ENCODE peak calls at places on chromosome 1, in five cellular contexts. B is SK-N-SH, S is adrenal gland, G is Peyer's patch, H is upper lobe of right lung. E is an unnamed sample.
A peak's percentile ranks its signal among the peaks of the same experiment; 100 is the strongest.

GRCh38 chr1:47940321-47940720 is 56.9 kb downstream of the TRABD2B start:
- DNase-seq in B (no peak), S (no peak), G (no peak), H (no peak), E (no peak)

GRCh38 chr1:160124709-160125478 is 9.3 kb downstream of the ATP1A2 start:
- DNase-seq in B (no peak), S (peak; percentile 54), G (no peak), H (peak; percentile 35), E (no peak)

GRCh38 chr1:9655127-9655723 is 3.7 kb downstream of the PIK3CD start:
- DNase-seq in B (no peak), S (no peak), G (no peak), H (no peak), E (no peak)

GRCh38 chr1:31787786-31788137 is 23.6 kb upstream of the ADGRB2 start:
- DNase-seq in B (no peak), S (no peak), G (no peak), H (no peak), E (no peak)

GRCh38 chr1:231844986-231845502 is 218.5 kb downstream of the DISC1 start:
- DNase-seq in B (no peak), S (no peak), G (no peak), H (no peak), E (no peak)

GRCh38 chr1:77671836-77672235 is 10.6 kb downstream of the ZZZ3 start:
- DNase-seq in B (no peak), S (no peak), G (no peak), H (no peak), E (no peak)

GRCh38 chr1:18636762-18637552 is 6.3 kb downstream of the PAX7 start:
- DNase-seq in B (peak; percentile 52), S (no peak), G (no peak), H (no peak), E (no peak)

GRCh38 chr1:2311184-2312032 is 79.9 kb downstream of the MORN1 start:
- DNase-seq in B (no peak), S (no peak), G (peak; percentile 85), H (no peak), E (peak; percentile 75)

GRCh38 chr1:74396942-74397341 is 115.5 kb downstream of the LRRC53 start:
- DNase-seq in B (no peak), S (no peak), G (no peak), H (no peak), E (no peak)

GRCh38 chr1:192809286-192810252 is 730 bp downstream of the RGS2 start:
- DNase-seq in B (peak; percentile 37), S (no peak), G (peak; percentile 81), H (no peak), E (peak; percentile 59)

GRCh38 chr1:11797525-11798216 is 8.1 kb downstream of the MTHFR start:
- DNase-seq in B (no peak), S (no peak), G (no peak), H (peak; percentile 65), E (no peak)

GRCh38 chr1:241918879-241919278 is 38.7 kb upstream of the BECN2 start:
- DNase-seq in B (no peak), S (peak; percentile 37), G (no peak), H (no peak), E (no peak)

GRCh38 chr1:90149101-90149500 is 154.2 kb downstream of the ZNF326 start:
- DNase-seq in B (no peak), S (no peak), G (no peak), H (no peak), E (no peak)

GRCh38 chr1:114118351-114118990 is 35.2 kb downstream of the SYT6 start:
- DNase-seq in B (peak; percentile 25), S (no peak), G (no peak), H (no peak), E (no peak)

GRCh38 chr1:115056395-115056798 is 26.8 kb downstream of the TSHB start:
- DNase-seq in B (no peak), S (no peak), G (no peak), H (no peak), E (no peak)

GRCh38 chr1:19424651-19425570 is 60.4 kb downstream of the CAPZB start:
- DNase-seq in B (no peak), S (no peak), G (no peak), H (no peak), E (no peak)

GRCh38 chr1:177858222-177858894 is 111.5 kb downstream of the SEC16B start:
- DNase-seq in B (no peak), S (no peak), G (no peak), H (no peak), E (no peak)

GRCh38 chr1:194176212-194176611 is 989.8 kb upstream of the B3GALT2 start:
- DNase-seq in B (no peak), S (no peak), G (no peak), H (no peak), E (no peak)

GRCh38 chr1:211833174-211833820 is 2.7 kb upstream of the LPGAT1 start:
- DNase-seq in B (no peak), S (no peak), G (no peak), H (no peak), E (no peak)

GRCh38 chr1:107594541-107594940 is 370.4 kb downstream of the VAV3 start:
- DNase-seq in B (no peak), S (no peak), G (no peak), H (no peak), E (no peak)

GRCh38 chr1:112449630-112449983 is 53.6 kb downstream of the CTTNBP2NL start:
- DNase-seq in B (no peak), S (no peak), G (no peak), H (no peak), E (no peak)

GRCh38 chr1:236875975-236876374 is 80.9 kb downstream of the MTR start:
- DNase-seq in B (no peak), S (no peak), G (no peak), H (no peak), E (no peak)

GRCh38 chr1:71770121-71770520 is 512.2 kb downstream of the NEGR1 start:
- DNase-seq in B (no peak), S (no peak), G (no peak), H (no peak), E (no peak)

GRCh38 chr1:209831615-209832014 is 3.8 kb downstream of the UTP25 start:
- DNase-seq in B (no peak), S (no peak), G (no peak), H (no peak), E (no peak)

GRCh38 chr1:51303315-51303714 is 27.0 kb downstream of the TTC39A start:
- DNase-seq in B (no peak), S (no peak), G (no peak), H (peak; percentile 62), E (no peak)

GRCh38 chr1:211738709-211739301 is 63.4 kb upstream of the NEK2 start:
- DNase-seq in B (no peak), S (no peak), G (no peak), H (no peak), E (no peak)

GRCh38 chr1:221708076-221708571 is 33.8 kb downstream of the DUSP10 start:
- DNase-seq in B (peak; percentile 57), S (no peak), G (peak; percentile 60), H (no peak), E (no peak)

GRCh38 chr1:232423591-232423990 is 206.3 kb downstream of the SIPA1L2 start:
- DNase-seq in B (no peak), S (no peak), G (no peak), H (no peak), E (no peak)

GRCh38 chr1:226722240-226722900 is 16.7 kb downstream of the ITPKB start:
- DNase-seq in B (no peak), S (no peak), G (peak; percentile 38), H (no peak), E (no peak)

GRCh38 chr1:234967121-234967520 is 161.5 kb downstream of the TOMM20 start:
- DNase-seq in B (no peak), S (no peak), G (peak; percentile 44), H (no peak), E (no peak)

GRCh38 chr1:235917267-235917811 is 50.6 kb upstream of the LYST start:
- DNase-seq in B (peak; percentile 66), S (peak; percentile 61), G (peak; percentile 76), H (peak; percentile 77), E (peak; percentile 74)

GRCh38 chr1:200731654-200732332 is 6.9 kb upstream of the CAMSAP2 start:
- DNase-seq in B (no peak), S (no peak), G (no peak), H (no peak), E (no peak)

DNA sequence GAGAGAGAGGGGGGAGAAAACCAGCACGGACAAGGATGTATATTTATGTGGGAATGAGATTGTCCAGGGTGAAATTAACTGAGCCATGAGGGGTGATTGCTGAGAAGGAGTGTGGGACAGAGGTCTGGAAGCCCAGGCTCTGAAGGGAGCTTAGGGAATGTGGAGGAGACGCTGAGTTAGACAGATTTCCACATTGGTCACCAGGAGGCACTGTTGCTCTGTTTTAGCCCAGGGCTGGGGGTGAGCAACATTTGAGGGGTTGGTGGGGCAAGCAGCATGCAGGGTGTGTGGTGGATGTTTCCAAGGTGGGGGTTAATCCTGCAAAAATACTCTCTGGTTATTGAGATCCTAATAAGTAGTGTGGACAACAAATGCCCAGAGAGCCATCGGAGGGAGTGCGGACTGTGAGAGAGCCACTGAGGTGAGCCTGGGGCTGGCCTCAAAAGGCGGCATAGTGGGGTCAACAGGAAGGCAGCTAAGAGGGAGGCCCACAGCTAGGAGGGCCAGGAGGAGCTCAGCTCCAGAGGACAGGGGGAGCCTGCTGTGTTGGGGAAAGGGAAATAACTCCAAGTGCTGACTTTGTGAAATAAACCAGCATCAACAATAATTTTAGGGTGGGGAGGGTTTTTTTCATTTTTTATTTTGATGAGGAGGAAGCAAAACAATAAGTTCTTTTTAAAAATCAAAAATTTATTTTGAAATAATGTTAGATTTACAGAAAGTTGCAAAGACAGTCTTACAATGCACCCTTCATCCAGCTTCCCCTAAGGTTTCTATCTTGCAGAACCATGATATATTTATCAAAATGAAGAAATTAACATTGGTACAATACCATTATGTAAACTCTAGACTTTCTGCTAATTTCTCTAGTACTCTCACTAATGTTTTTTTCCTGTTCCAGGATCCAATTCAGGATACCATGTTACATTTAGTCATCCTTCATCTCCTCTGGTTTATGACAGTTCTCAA is 82.8 kb upstream of the CD34 start:
- DNase-seq in B (peak; percentile 42), S (peak; percentile 4), G (no peak), H (no peak), E (no peak)
- TF ChIP-seq CTCF in B (peak; percentile 55), S (peak; percentile 15), G (no peak), H (peak; percentile 29), E (peak; percentile 19)

GRCh38 chr1:54310439-54311328 is 95.5 kb downstream of the SSBP3 start:
- DNase-seq in B (peak; percentile 65), S (peak; percentile 58), G (peak; percentile 67), H (no peak), E (peak; percentile 62)
- H3K27ac ChIP-seq in B (no peak overlapping the region), S (no peak overlapping the region), G (no peak overlapping the region), H (no peak overlapping the region), E (peak overlapping the region; percentile 6)

DNA sequence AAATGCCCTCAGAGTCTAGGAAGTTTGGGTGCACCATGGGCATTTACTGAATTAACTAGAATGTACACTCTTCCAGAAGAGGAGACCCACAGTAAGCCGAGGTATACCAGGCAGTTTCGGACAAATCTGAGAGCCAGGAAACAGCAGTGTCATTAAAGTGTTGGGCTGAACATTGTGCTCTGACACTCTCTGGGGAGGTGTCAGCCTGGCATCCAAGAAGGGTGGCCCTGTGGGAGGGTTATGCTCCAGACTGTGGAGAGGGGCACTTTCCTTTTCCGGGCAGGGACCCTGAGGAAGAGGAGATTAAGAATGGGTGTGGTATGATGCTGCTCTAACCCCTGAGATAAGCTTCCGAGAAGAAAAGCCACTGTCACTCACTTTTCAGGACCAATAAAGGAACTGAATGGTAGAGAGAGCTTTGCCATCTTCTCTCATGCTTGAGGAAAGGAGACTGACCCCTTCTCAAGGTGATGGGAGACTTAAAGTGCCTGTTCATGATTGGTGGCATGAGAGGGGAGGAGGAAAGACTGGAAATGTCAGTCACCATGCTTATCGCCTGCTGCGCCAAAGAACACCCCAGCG is 98.2 kb downstream of the UCK2 start:
- DNase-seq in B (no peak), S (no peak), G (no peak), H (no peak), E (no peak)
- TF ChIP-seq CTCF in B (no peak), S (no peak), G (no peak), H (no peak), E (no peak)

GRCh38 chr1:206557636-206558473 is 50.5 kb downstream of the RASSF5 start:
- DNase-seq in B (peak; percentile 45), S (no peak), G (peak; percentile 63), H (no peak), E (peak; percentile 64)
- H3K27ac ChIP-seq in B (no peak overlapping the region), S (peak overlapping the region; percentile 66), G (peak overlapping the region; percentile 88), H (peak overlapping the region; percentile 88), E (peak overlapping the region; percentile 92)